ENCODE peak calls at places on chromosomes 4 and X, in four cellular contexts. J is Panc1, I is adrenal gland, H is breast epithelium. Y is an unnamed sample.

GRCh38 chrX:74372272-74372671 is 49.0 kb upstream of the SLC16A2 start:
- DNase-seq in J (no peak), I (no peak), H (no peak), Y (no peak)

GRCh38 chrX:46433892-46434291 is 111.3 kb downstream of the ZNF674 start:
- DNase-seq in J (no peak), I (no peak), H (no peak), Y (no peak)

GRCh38 chrX:47200385-47201150 is 6.9 kb downstream of the UBA1 start:
- DNase-seq in J (peak; percentile 22), I (peak; percentile 70), H (no peak), Y (no peak)

GRCh38 chrX:15744181-15744867 is 6.3 kb downstream of the CA5B start:
- DNase-seq in J (no peak), I (peak; percentile 83), H (no peak), Y (peak; percentile 25)

GRCh38 chr4:139453041-139453370 is 915 bp upstream of the RAB33B start:
- DNase-seq in J (peak; percentile 60), I (no peak), H (peak; percentile 52), Y (no peak)

GRCh38 chr4:169440446-169440845 is 169.7 kb upstream of the SH3RF1 start:
- DNase-seq in J (no peak), I (no peak), H (no peak), Y (no peak)

GRCh38 chr4:4524364-4524763 is 17.5 kb downstream of the STX18 start:
- DNase-seq in J (no peak), I (no peak), H (no peak), Y (no peak)

GRCh38 chrX:127085939-127086338 is 266.4 kb downstream of the PRR32 start:
- DNase-seq in J (no peak), I (no peak), H (no peak), Y (no peak)

GRCh38 chr4:76035799-76036389 is at the start of gene CXCL11:
- DNase-seq in J (no peak), I (no peak), H (no peak), Y (no peak)

GRCh38 chrX:17413228-17413627 is 38.2 kb downstream of the NHS start:
- DNase-seq in J (peak; percentile 10), I (no peak), H (no peak), Y (no peak)

GRCh38 chr4:74133786-74134499 is 24.0 kb upstream of the MTHFD2L start:
- DNase-seq in J (peak; percentile 61), I (peak; percentile 80), H (peak; percentile 74), Y (peak; percentile 69)

GRCh38 chr4:74134500-74134852 is 23.4 kb upstream of the MTHFD2L start:
- DNase-seq in J (no peak), I (no peak), H (no peak), Y (no peak)
- TF ChIP-seq CTCF in J (peak; percentile 38), I (no peak), H (no peak), Y (no peak)

GRCh38 chrX:150361777-150362351 is 1.3 kb upstream of the MAMLD1 start:
- DNase-seq in J (no peak), I (no peak), H (no peak), Y (no peak)
- H3K4me3 ChIP-seq in J (peak overlapping the region; percentile 51), I (peak overlapping the region; percentile 63), H (peak overlapping the region; percentile 77), Y (no peak overlapping the region)

GRCh38 chrX:113892401-113892800 is 691.5 kb upstream of the HTR2C start:
- DNase-seq in J (no peak), I (no peak), H (no peak), Y (no peak)
- H3K27me3 ChIP-seq in J (no peaks in the 10 kb centered on the region), I (peaks cover 9% of the 10 kb centered on the region), H (peaks cover 26% of the 10 kb centered on the region), Y (no peaks in the 10 kb centered on the region)

DNA sequence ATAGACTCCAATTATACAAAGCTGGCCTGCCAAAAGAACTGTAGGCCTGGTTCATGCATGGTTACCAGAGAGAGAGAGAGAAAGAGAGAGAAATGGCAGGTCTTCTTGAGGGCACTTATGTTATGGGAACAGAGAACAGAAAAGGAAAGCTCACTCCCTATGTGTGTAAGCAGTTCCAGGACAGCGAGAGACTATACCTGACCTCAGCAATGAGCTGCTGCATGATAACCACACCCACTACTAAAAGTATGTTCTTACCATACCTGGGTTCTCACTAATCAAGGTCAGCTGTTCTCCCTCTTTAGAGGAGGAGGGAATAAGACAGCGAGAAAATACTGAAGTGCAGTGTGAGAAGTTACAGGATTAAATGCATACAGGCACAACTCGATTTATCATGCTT is 583.3 kb downstream of the GBA3 start:
- DNase-seq in J (no peak), I (no peak), H (no peak), Y (no peak)
- TF ChIP-seq CTCF in J (no peak), I (no peak), H (no peak), Y (no peak)

Y was measured in BE2C.